ENCODE peak calls at places on chromosomes 11 and 22, in seven cellular contexts. F is H1, X is IMR-90, O is H9, I is mesenchymal stem cell, Y is mesendoderm, P is trophoblast cell. T is an unnamed sample.

GRCh38 chr11:47348859-47349258 is 3.6 kb downstream of the MYBPC3 start:
- DNase-seq in F (no peak), X (peak), O (no peak), I (peak), Y (peak), P (no peak), T (no peak)

GRCh38 chr11:60691636-60692035 is 7.8 kb upstream of the MS4A8 start:
- DNase-seq in F (no peak), X (no peak), O (no peak), I (no peak), Y (no peak), P (no peak), T (no peak)

GRCh38 chr11:30174265-30175022 is 56.4 kb upstream of the FSHB start:
- DNase-seq in F (no peak), X (no peak), O (no peak), I (no peak), Y (no peak), P (no peak), T (no peak)

GRCh38 chr11:131530411-131530810 is 160.0 kb downstream of the NTM start:
- DNase-seq in F (no peak), X (no peak), O (no peak), I (no peak), Y (no peak), P (no peak), T (peak)

GRCh38 chr22:49536571-49537131 is 291.0 kb downstream of the BRD1 start:
- DNase-seq in F (peak), X (no peak), O (peak), I (no peak), Y (peak), P (no peak), T (no peak)

GRCh38 chr11:2927851-2928604 is 1.2 kb downstream of the PHLDA2 start:
- DNase-seq in F (no peak), X (peak), O (no peak), I (peak), Y (no peak), P (no peak), T (no peak)

GRCh38 chr11:12538889-12539421 is 135.3 kb upstream of the TEAD1 start:
- DNase-seq in F (no peak), X (no peak), O (no peak), I (no peak), Y (no peak), P (no peak), T (no peak)

GRCh38 chr11:45771194-45771941 is 33.6 kb upstream of the SLC35C1 start:
- DNase-seq in F (peak), X (peak), O (peak), I (peak), Y (peak), P (peak), T (peak)

GRCh38 chr11:31509017-31509411 is 408 bp downstream of the IMMP1L start:
- DNase-seq in F (no peak), X (no peak), O (no peak), I (no peak), Y (no peak), P (no peak), T (peak)

GRCh38 chr11:43504316-43504950 is 145.7 kb downstream of the TTC17 start:
- DNase-seq in F (peak), X (peak), O (peak), I (no peak), Y (peak), P (no peak), T (no peak)

GRCh38 chr22:44697423-44698179 is 4.4 kb upstream of the PRR5 start:
- DNase-seq in F (peak), X (peak), O (peak), I (peak), Y (peak), P (peak), T (peak)

GRCh38 chr22:49368976-49369725 is 458.5 kb downstream of the BRD1 start:
- DNase-seq in F (peak), X (no peak), O (peak), I (no peak), Y (no peak), P (no peak), T (no peak)

GRCh38 chr22:46369716-46370583 is 34.4 kb downstream of the TRMU start:
- DNase-seq in F (no peak), X (no peak), O (no peak), I (no peak), Y (no peak), P (no peak), T (no peak)

GRCh38 chr11:76629853-76630599 is 40.5 kb downstream of the LRRC32 start:
- DNase-seq in F (no peak), X (peak), O (no peak), I (no peak), Y (no peak), P (peak), T (no peak)

GRCh38 chr11:75597636-75598035 is 35.6 kb downstream of the SERPINH1 start:
- DNase-seq in F (no peak), X (no peak), O (peak), I (peak), Y (peak), P (no peak), T (peak)

GRCh38 chr11:2531277-2531986 is 86.6 kb downstream of the KCNQ1 start:
- DNase-seq in F (peak), X (peak), O (peak), I (peak), Y (peak), P (peak), T (peak)

GRCh38 chr11:61587541-61587941 is 6.7 kb upstream of the SYT7 start:
- DNase-seq in F (peak), X (no peak), O (peak), I (no peak), Y (peak), P (no peak), T (peak)

GRCh38 chr11:60914620-60915249 is 777 bp downstream of the TMEM109 start:
- DNase-seq in F (peak), X (peak), O (peak), I (peak), Y (peak), P (peak), T (no peak)

GRCh38 chr11:26914968-26915367 is 78.9 kb upstream of the FIBIN start:
- DNase-seq in F (no peak), X (no peak), O (no peak), I (no peak), Y (peak), P (no peak), T (no peak)

GRCh38 chr11:420054-420910 is 5.5 kb upstream of the SIGIRR start:
- DNase-seq in F (peak), X (no peak), O (no peak), I (no peak), Y (no peak), P (peak), T (no peak)

GRCh38 chr22:44112191-44112590 is 68.5 kb upstream of the PARVG start:
- DNase-seq in F (no peak), X (no peak), O (no peak), I (no peak), Y (no peak), P (no peak), T (no peak)

GRCh38 chr11:76789443-76789719 is 6.2 kb downstream of the TSKU start:
- DNase-seq in F (no peak), X (no peak), O (no peak), I (no peak), Y (no peak), P (no peak), T (no peak)

GRCh38 chr22:46084376-46084775 is 66.0 kb upstream of the PPARA start:
- DNase-seq in F (no peak), X (no peak), O (no peak), I (no peak), Y (no peak), P (no peak), T (no peak)

GRCh38 chr22:28607710-28608109 is 71.9 kb downstream of the TTC28 start:
- DNase-seq in F (no peak), X (peak), O (no peak), I (peak), Y (no peak), P (no peak), T (no peak)

GRCh38 chr11:23897453-23898289 is 599.2 kb upstream of the LUZP2 start:
- DNase-seq in F (no peak), X (peak), O (no peak), I (peak), Y (no peak), P (peak), T (no peak)

GRCh38 chr11:11965656-11966353 is 42.6 kb downstream of the DKK3 start:
- DNase-seq in F (no peak), X (no peak), O (peak), I (no peak), Y (no peak), P (no peak), T (no peak)

GRCh38 chr11:68212421-68213134 is 518 bp downstream of the KMT5B start:
- DNase-seq in F (peak), X (peak), O (peak), I (peak), Y (peak), P (peak), T (peak)

GRCh38 chr11:94928146-94928995 is 45.0 kb downstream of the CWC15 start:
- DNase-seq in F (no peak), X (no peak), O (no peak), I (peak), Y (no peak), P (no peak), T (no peak)

GRCh38 chr11:62501432-62501891 is 45.1 kb downstream of the AHNAK start:
- DNase-seq in F (no peak), X (peak), O (no peak), I (no peak), Y (no peak), P (no peak), T (no peak)

DNA sequence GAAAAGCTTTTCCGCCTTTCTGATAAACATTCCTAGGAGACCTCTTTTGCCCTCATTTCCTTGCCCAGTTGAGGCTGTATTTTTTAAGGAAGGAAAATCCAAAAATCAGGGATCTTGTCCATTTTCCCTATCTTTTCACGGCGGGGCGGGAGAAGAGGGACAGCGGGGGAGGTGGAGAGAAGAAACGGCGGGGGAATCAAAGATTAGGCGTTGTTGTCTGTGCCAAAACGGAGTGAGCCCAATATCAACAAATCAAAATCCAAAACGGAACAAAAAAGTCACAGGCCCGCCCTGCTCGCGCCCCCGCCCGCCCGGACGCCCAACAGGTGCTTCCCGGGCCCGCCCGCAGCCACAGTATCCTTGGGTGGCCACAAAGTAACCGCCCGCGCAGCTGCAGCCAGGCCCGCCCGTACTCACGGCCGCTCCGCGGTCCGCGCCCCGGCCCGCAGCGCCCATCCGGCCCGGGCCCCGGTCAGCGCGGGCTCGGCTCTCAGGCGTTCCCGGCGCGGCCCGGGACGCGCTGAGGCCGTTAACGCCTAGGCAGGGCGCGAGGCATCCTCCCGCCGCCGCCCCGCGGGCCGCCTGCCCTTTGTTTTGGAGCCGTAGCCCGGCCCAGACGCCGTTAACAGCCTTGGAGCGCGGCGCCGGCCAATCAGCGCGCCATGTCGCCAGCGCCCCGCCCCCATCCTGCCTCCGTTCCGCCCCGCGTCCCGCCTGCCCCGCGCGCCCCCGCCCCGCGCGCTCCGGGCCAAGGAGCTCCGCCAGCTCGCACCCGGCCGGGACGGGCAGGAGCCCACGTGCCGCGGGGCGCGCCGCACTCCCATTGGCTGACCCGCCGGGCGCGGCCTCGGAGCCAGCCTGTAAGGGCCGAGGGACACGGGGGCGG is at the start of gene YPEL1:
- DNase-seq in F (peak), X (peak), O (peak), I (peak), Y (peak), P (peak), T (peak)
- H2AK5ac ChIP-seq in F (no peak), X (no peak), O (no peak), I (no peak), Y (no peak), P (no peak), T (peak)

DNA sequence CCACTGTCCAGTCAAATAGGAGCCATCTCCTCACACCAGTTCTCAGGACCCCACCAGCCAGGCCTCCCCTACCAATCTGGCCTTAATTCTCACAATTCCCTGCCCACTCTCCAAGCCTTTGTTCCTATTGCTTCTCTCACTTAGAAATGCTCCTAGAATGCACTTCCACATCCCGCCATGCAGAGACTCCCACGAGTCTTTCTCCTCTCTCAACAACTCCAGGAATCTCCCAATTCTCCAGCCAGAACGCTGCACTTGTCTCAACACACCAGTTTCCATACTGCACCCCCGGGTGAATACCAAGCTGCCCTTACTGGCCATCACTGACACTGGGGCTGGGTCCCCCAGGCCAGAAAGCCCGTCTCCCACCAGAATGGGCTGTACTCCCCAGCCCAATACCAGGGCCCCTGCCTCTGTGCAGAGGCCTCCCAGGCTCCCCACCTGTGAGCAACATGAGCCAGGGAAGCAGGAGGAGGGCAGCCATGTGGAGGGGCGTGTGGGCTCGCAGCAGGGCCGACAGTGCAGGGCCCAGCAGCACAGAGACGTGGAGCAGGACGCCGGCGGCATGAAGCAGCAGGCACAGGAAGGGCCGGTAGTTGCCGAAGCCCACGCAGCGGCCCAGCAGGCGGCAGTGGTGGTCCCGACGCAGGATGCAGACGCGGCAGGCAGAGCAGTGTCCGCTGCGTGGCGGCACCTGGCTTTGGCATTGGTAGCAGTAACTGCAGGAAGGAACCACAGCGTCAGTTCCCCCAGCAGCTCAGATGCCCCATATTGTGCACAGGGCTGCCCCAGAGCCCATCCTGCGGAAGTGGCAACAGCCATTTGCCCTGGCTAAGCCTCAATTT is 2.4 kb downstream of the ZDHHC24 start:
- DNase-seq in F (no peak), X (peak), O (peak), I (peak), Y (peak), P (no peak), T (no peak)
- H3K18ac ChIP-seq in F (no peak), X (no peak), O (no peak), I (no peak), Y (no peak), P (no peak), T (peak)

GRCh38 chr22:24066872-24067271 is 55.8 kb downstream of the CABIN1 start:
- DNase-seq in F (no peak), X (no peak), O (no peak), I (no peak), Y (no peak), P (no peak), T (no peak)

GRCh38 chr22:24068717-24069116 is 57.6 kb downstream of the CABIN1 start:
- DNase-seq in F (no peak), X (no peak), O (no peak), I (no peak), Y (no peak), P (no peak), T (no peak)

GRCh38 chr22:24067587-24068376 is 56.7 kb downstream of the CABIN1 start:
- DNase-seq in F (no peak), X (no peak), O (no peak), I (no peak), Y (no peak), P (no peak), T (no peak)

GRCh38 chr22:24069721-24070120 is 58.6 kb downstream of the CABIN1 start:
- DNase-seq in F (no peak), X (no peak), O (no peak), I (no peak), Y (no peak), P (no peak), T (no peak)

DNA sequence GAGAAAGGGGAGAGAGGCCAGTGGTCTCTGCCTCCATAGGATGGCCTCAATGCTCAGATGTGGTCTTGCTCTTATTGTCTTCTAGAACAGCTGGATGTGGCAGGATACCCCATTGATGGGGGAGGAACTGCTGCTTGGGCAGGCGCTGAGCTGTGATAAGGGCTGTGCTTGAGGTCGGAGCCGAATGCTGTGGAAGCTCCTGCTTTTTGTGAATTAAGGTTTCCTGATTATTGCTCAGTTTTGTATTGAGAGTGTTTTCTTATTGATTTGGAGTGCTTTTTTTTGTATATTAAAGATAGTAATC is 57.2 kb downstream of the CABIN1 start:
- DNase-seq in F (no peak), X (no peak), O (no peak), I (no peak), Y (peak), P (no peak), T (no peak)
- H3K4me2 ChIP-seq in F (no peak), X (no peak), O (no peak), I (no peak), Y (no peak), P (no peak), T (no peak)

GRCh38 chr11:4514196-4514595 is 30.8 kb upstream of the OR52M1 start:
- DNase-seq in F (no peak), X (no peak), O (no peak), I (no peak), Y (no peak), P (no peak), T (no peak)

GRCh38 chr11:4511267-4511666 is 28.8 kb downstream of the OR52K1 start:
- DNase-seq in F (no peak), X (no peak), O (no peak), I (no peak), Y (no peak), P (no peak), T (no peak)

DNA sequence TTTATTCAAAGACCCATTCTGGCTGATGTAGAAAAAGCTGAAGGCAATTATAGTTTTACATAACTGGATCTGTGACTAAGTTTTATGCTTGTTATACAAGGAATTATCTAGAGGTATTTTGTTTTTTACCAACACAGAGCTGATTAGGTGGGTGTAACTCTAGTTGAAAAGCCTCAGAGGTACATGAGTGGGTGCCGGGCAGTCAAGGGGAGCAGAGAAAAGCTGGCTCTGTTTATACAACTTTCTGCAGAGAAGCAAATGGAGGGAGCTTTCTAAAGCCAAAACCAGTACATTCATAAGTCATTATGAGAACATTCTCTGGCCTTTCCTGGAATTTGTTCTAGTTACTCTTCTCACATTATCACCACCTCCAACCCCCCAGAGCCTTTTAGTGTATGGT is 29.4 kb downstream of the OR52K1 start:
- DNase-seq in F (no peak), X (no peak), O (no peak), I (no peak), Y (no peak), P (no peak), T (no peak)
- H2AK5ac ChIP-seq in F (no peak), X (no peak), O (no peak), I (no peak), Y (no peak), P (no peak), T (no peak)

GRCh38 chr11:57214494-57214893 is 22.6 kb downstream of the APLNR start:
- DNase-seq in F (no peak), X (peak), O (no peak), I (peak), Y (peak), P (peak), T (no peak)

GRCh38 chr11:57216463-57216862 is 20.6 kb downstream of the APLNR start:
- DNase-seq in F (no peak), X (no peak), O (no peak), I (no peak), Y (no peak), P (no peak), T (no peak)

GRCh38 chr11:57217053-57217452 is 20.0 kb downstream of the APLNR start:
- DNase-seq in F (no peak), X (no peak), O (no peak), I (no peak), Y (no peak), P (no peak), T (no peak)

GRCh38 chr11:57213282-57214086 is 23.6 kb downstream of the APLNR start:
- DNase-seq in F (peak), X (peak), O (peak), I (peak), Y (peak), P (no peak), T (peak)

GRCh38 chr11:57214087-57214395 is 23.0 kb downstream of the APLNR start:
- DNase-seq in F (no peak), X (peak), O (no peak), I (peak), Y (peak), P (no peak), T (peak)
- H3K18ac ChIP-seq in F (peak), X (peak), O (no peak), I (no peak), Y (peak), P (no peak), T (peak)

GRCh38 chr11:104091281-104092071 is 55.0 kb downstream of the DDI1 start:
- DNase-seq in F (no peak), X (peak), O (no peak), I (no peak), Y (peak), P (no peak), T (no peak)
- H3K4me2 ChIP-seq in F (no peak), X (no peak), O (no peak), I (no peak), Y (no peak), P (no peak), T (no peak)

T was measured in neuronal stem cell.